ENCODE peak calls at places on chromosomes 2 and 18, in seven cellular contexts. One of them, this sample, is unnamed.

GRCh38 chr2:38505779-38506178 is 96.9 kb downstream of the HNRNPLL start:
- DNase-seq in RWPE1: peak; percentile 52
- DNase-seq in foreskin fibroblast: peak; percentile 92
- DNase-seq in HEK293T: no peak
- DNase-seq in COLO829: no peak
- DNase-seq in brain microvascular endothelial cell: peak; percentile 48
- DNase-seq in HS-27A: no peak
- DNase-seq in this sample: peak; percentile 31

GRCh38 chr18:57352271-57352701 is at the start of gene ST8SIA3:
- DNase-seq in RWPE1: no peak
- DNase-seq in foreskin fibroblast: peak; percentile 1
- DNase-seq in HEK293T: no peak
- DNase-seq in COLO829: no peak
- DNase-seq in brain microvascular endothelial cell: no peak
- DNase-seq in HS-27A: no peak
- DNase-seq in this sample: no peak

GRCh38 chr2:144470334-144470733 is 49.6 kb downstream of the ZEB2 start:
- DNase-seq in RWPE1: no peak
- DNase-seq in foreskin fibroblast: no peak
- DNase-seq in HEK293T: no peak
- DNase-seq in COLO829: peak; percentile 33
- DNase-seq in brain microvascular endothelial cell: no peak
- DNase-seq in HS-27A: no peak
- DNase-seq in this sample: no peak

GRCh38 chr2:11582526-11583202 is 48.8 kb downstream of the GREB1 start:
- DNase-seq in RWPE1: peak; percentile 50
- DNase-seq in foreskin fibroblast: peak; percentile 71
- DNase-seq in HEK293T: peak; percentile 74
- DNase-seq in COLO829: peak; percentile 53
- DNase-seq in brain microvascular endothelial cell: peak; percentile 32
- DNase-seq in HS-27A: peak; percentile 55
- DNase-seq in this sample: peak; percentile 40

GRCh38 chr18:28411806-28412205 is 234.9 kb upstream of the CDH2 start:
- DNase-seq in RWPE1: no peak
- DNase-seq in foreskin fibroblast: peak; percentile 11
- DNase-seq in HEK293T: no peak
- DNase-seq in COLO829: no peak
- DNase-seq in brain microvascular endothelial cell: no peak
- DNase-seq in HS-27A: no peak
- DNase-seq in this sample: peak; percentile 97

GRCh38 chr18:55233850-55234249 is 274.6 kb upstream of the CCDC68 start:
- DNase-seq in RWPE1: no peak
- DNase-seq in foreskin fibroblast: peak; percentile 64
- DNase-seq in HEK293T: no peak
- DNase-seq in COLO829: no peak
- DNase-seq in brain microvascular endothelial cell: peak; percentile 47
- DNase-seq in HS-27A: no peak
- DNase-seq in this sample: no peak

GRCh38 chr2:150974223-150974622 is 287.4 kb downstream of the RBM43 start:
- DNase-seq in RWPE1: no peak
- DNase-seq in foreskin fibroblast: no peak
- DNase-seq in HEK293T: no peak
- DNase-seq in COLO829: no peak
- DNase-seq in brain microvascular endothelial cell: no peak
- DNase-seq in HS-27A: no peak
- DNase-seq in this sample: no peak

GRCh38 chr2:40680547-40680946 is 228.7 kb upstream of the SLC8A1 start:
- DNase-seq in RWPE1: no peak
- DNase-seq in foreskin fibroblast: peak; percentile 27
- DNase-seq in HEK293T: no peak
- DNase-seq in COLO829: no peak
- DNase-seq in brain microvascular endothelial cell: no peak
- DNase-seq in HS-27A: no peak
- DNase-seq in this sample: no peak

GRCh38 chr18:23880931-23881330 is 133.6 kb upstream of the TTC39C start:
- DNase-seq in RWPE1: no peak
- DNase-seq in foreskin fibroblast: no peak
- DNase-seq in HEK293T: no peak
- DNase-seq in COLO829: no peak
- DNase-seq in brain microvascular endothelial cell: no peak
- DNase-seq in HS-27A: no peak
- DNase-seq in this sample: no peak

GRCh38 chr2:219641390-219642063 is 14.1 kb downstream of the SLC4A3 start:
- DNase-seq in RWPE1: no peak
- DNase-seq in foreskin fibroblast: no peak
- DNase-seq in HEK293T: no peak
- DNase-seq in COLO829: no peak
- DNase-seq in brain microvascular endothelial cell: no peak
- DNase-seq in HS-27A: no peak
- DNase-seq in this sample: no peak

GRCh38 chr18:10685484-10685883 is 159.7 kb downstream of the NAPG start:
- DNase-seq in RWPE1: no peak
- DNase-seq in foreskin fibroblast: no peak
- DNase-seq in HEK293T: no peak
- DNase-seq in COLO829: no peak
- DNase-seq in brain microvascular endothelial cell: no peak
- DNase-seq in HS-27A: no peak
- DNase-seq in this sample: no peak

GRCh38 chr18:49814147-49814499 is 790 bp upstream of the ACAA2 start:
- DNase-seq in RWPE1: peak; percentile 26
- DNase-seq in foreskin fibroblast: peak; percentile 79
- DNase-seq in HEK293T: peak; percentile 15
- DNase-seq in COLO829: no peak
- DNase-seq in brain microvascular endothelial cell: peak; percentile 49
- DNase-seq in HS-27A: peak; percentile 3
- DNase-seq in this sample: peak; percentile 21

GRCh38 chr2:178457390-178457886 is 6.3 kb downstream of the PJVK start:
- DNase-seq in RWPE1: no peak
- DNase-seq in foreskin fibroblast: no peak
- DNase-seq in HEK293T: no peak
- DNase-seq in COLO829: no peak
- DNase-seq in brain microvascular endothelial cell: no peak
- DNase-seq in HS-27A: no peak
- DNase-seq in this sample: no peak

GRCh38 chr18:4144201-4144600 is 310.9 kb downstream of the DLGAP1 start:
- DNase-seq in RWPE1: no peak
- DNase-seq in foreskin fibroblast: no peak
- DNase-seq in HEK293T: no peak
- DNase-seq in COLO829: no peak
- DNase-seq in brain microvascular endothelial cell: no peak
- DNase-seq in HS-27A: no peak
- DNase-seq in this sample: no peak

GRCh38 chr2:234792566-234792965 is 159.3 kb upstream of the SH3BP4 start:
- DNase-seq in RWPE1: no peak
- DNase-seq in foreskin fibroblast: peak; percentile 24
- DNase-seq in HEK293T: no peak
- DNase-seq in COLO829: no peak
- DNase-seq in brain microvascular endothelial cell: peak; percentile 87
- DNase-seq in HS-27A: no peak
- DNase-seq in this sample: peak; percentile 86

GRCh38 chr2:47034973-47035609 is 119.5 kb upstream of the MCFD2 start:
- DNase-seq in RWPE1: no peak
- DNase-seq in foreskin fibroblast: no peak
- DNase-seq in HEK293T: no peak
- DNase-seq in COLO829: no peak
- DNase-seq in brain microvascular endothelial cell: no peak
- DNase-seq in HS-27A: no peak
- DNase-seq in this sample: no peak

GRCh38 chr2:85724731-85725181 is 29.0 kb upstream of the ATOH8 start:
- DNase-seq in RWPE1: no peak
- DNase-seq in foreskin fibroblast: no peak
- DNase-seq in HEK293T: no peak
- DNase-seq in COLO829: no peak
- DNase-seq in brain microvascular endothelial cell: no peak
- DNase-seq in HS-27A: no peak
- DNase-seq in this sample: no peak